ENCODE peak calls at places on chromosomes 5 and 9, in five cellular contexts. T is spleen, Q is foreskin keratinocyte, P is fibroblast of pulmonary artery, S is DMS79. Z is an unnamed sample.

GRCh38 chr9:2199999-2200796 is 185.1 kb downstream of the SMARCA2 start:
- DNase-seq in P (no peak), Q (no peak), S (no peak), T (no peak), Z (no peak)

GRCh38 chr9:119365291-119366027 is 3.8 kb downstream of the BRINP1 start:
- DNase-seq in Q (peak; percentile 23), P (peak; percentile 10), S (no peak), T (no peak), Z (no peak)

GRCh38 chr5:21774791-21775190 is 1078.4 kb downstream of the CDH12 start:
- DNase-seq in S (no peak), T (no peak), Q (peak; percentile 99), P (peak; percentile 4), Z (no peak)

GRCh38 chr9:124855944-124856773 is 2.9 kb downstream of the WDR38 start:
- DNase-seq in P (no peak), T (peak; percentile 77), Q (no peak), S (no peak), Z (no peak)

GRCh38 chr9:88387035-88387732 is 1.1 kb upstream of the SPIN1 start:
- DNase-seq in T (peak; percentile 84), Q (peak; percentile 52), S (peak; percentile 30), P (peak; percentile 63), Z (peak; percentile 40)

GRCh38 chr9:118940477-118940876 is 428.8 kb downstream of the BRINP1 start:
- DNase-seq in Q (no peak), P (no peak), S (no peak), T (no peak), Z (no peak)

GRCh38 chr5:31133488-31133887 is 60.0 kb upstream of the CDH6 start:
- DNase-seq in Q (no peak), S (no peak), T (no peak), P (peak; percentile 69), Z (no peak)

GRCh38 chr9:122742003-122742402 is at the start of gene OR1L6:
- DNase-seq in Q (no peak), P (no peak), S (no peak), T (no peak), Z (no peak)

GRCh38 chr5:6733411-6734242 is 20.4 kb downstream of the TENT4A start:
- DNase-seq in P (peak; percentile 73), Q (no peak), T (peak; percentile 65), S (no peak), Z (no peak)

GRCh38 chr5:174239718-174240117 is 194.2 kb downstream of the NSG2 start:
- DNase-seq in P (no peak), S (no peak), T (no peak), Q (no peak), Z (no peak)

GRCh38 chr9:77514886-77515711 is 133.0 kb downstream of the GNA14 start:
- DNase-seq in S (no peak), T (no peak), Q (no peak), P (peak; percentile 84), Z (no peak)

GRCh38 chr9:84775056-84775648 is 105.6 kb downstream of the NTRK2 start:
- DNase-seq in S (no peak), P (no peak), Q (no peak), T (no peak), Z (no peak)

GRCh38 chr5:115170128-115170923 is 618 bp upstream of the TRIM36 start:
- DNase-seq in S (no peak), P (peak; percentile 20), T (peak; percentile 85), Q (no peak), Z (no peak)

GRCh38 chr9:19471737-19472648 is 63.2 kb downstream of the ACER2 start:
- DNase-seq in S (peak; percentile 12), P (peak; percentile 66), Q (peak; percentile 25), T (peak; percentile 80), Z (peak; percentile 39)

GRCh38 chr5:157820593-157821252 is 38.2 kb downstream of the CLINT1 start:
- DNase-seq in Q (peak; percentile 27), P (peak; percentile 75), S (no peak), T (no peak), Z (no peak)

GRCh38 chr5:151509231-151509630 is 61.8 kb downstream of the SLC36A1 start:
- DNase-seq in Q (peak; percentile 70), P (no peak), S (no peak), T (no peak), Z (no peak)

GRCh38 chr9:99430301-99430700 is 208.2 kb downstream of the SEC61B start:
- DNase-seq in Q (no peak), P (peak; percentile 35), S (no peak), T (no peak), Z (no peak)